ENCODE peak calls at places on chromosomes 16 and 17, in four cellular contexts. One of them, this sample, is unnamed. For H3K4me1, the result is how much of the 10 kb centered on the place peaks cover.

GRCh38 chr16:31489616-31490584 is 7.0 kb downstream of the SLC5A2 start:
- DNase-seq in colonic mucosa: no peak
- DNase-seq in hepatocyte: no peak
- DNase-seq in tibial nerve: no peak
- DNase-seq in this sample: no peak

GRCh38 chr16:89055894-89056555 is 37.6 kb upstream of the ACSF3 start:
- DNase-seq in colonic mucosa: no peak
- DNase-seq in hepatocyte: no peak
- DNase-seq in tibial nerve: no peak
- DNase-seq in this sample: no peak

GRCh38 chr16:69823831-69824563 is 61.9 kb downstream of the WWP2 start:
- DNase-seq in colonic mucosa: no peak
- DNase-seq in hepatocyte: no peak
- DNase-seq in tibial nerve: peak
- DNase-seq in this sample: peak

GRCh38 chr16:9075299-9076071 is 16.0 kb upstream of the HAPSTR1 start:
- DNase-seq in colonic mucosa: no peak
- DNase-seq in hepatocyte: no peak
- DNase-seq in tibial nerve: no peak
- DNase-seq in this sample: no peak

GRCh38 chr17:57440522-57441269 is 184.4 kb downstream of the MSI2 start:
- DNase-seq in colonic mucosa: peak
- DNase-seq in hepatocyte: peak
- DNase-seq in tibial nerve: peak
- DNase-seq in this sample: peak

GRCh38 chr17:19336938-19337711 is 25.4 kb downstream of the B9D1 start:
- DNase-seq in colonic mucosa: no peak
- DNase-seq in hepatocyte: peak
- DNase-seq in tibial nerve: no peak
- DNase-seq in this sample: no peak

GRCh38 chr17:57644311-57644710 is 100.8 kb downstream of the CCDC182 start:
- DNase-seq in colonic mucosa: no peak
- DNase-seq in hepatocyte: no peak
- DNase-seq in tibial nerve: no peak
- DNase-seq in this sample: no peak

GRCh38 chr16:2964416-2965223 is 545 bp downstream of the KREMEN2 start:
- DNase-seq in colonic mucosa: peak
- DNase-seq in hepatocyte: peak
- DNase-seq in tibial nerve: no peak
- DNase-seq in this sample: peak

GRCh38 chr16:17921357-17921978 is 415.1 kb downstream of the NPIPA8 start:
- DNase-seq in colonic mucosa: peak
- DNase-seq in hepatocyte: peak
- DNase-seq in tibial nerve: no peak
- DNase-seq in this sample: peak

GRCh38 chr17:27407916-27408846 is 48.1 kb upstream of the KSR1 start:
- DNase-seq in colonic mucosa: no peak
- DNase-seq in hepatocyte: peak
- DNase-seq in tibial nerve: no peak
- DNase-seq in this sample: no peak

GRCh38 chr16:27725271-27726010 is 175.5 kb downstream of the KATNIP start:
- DNase-seq in colonic mucosa: no peak
- DNase-seq in hepatocyte: no peak
- DNase-seq in tibial nerve: no peak
- DNase-seq in this sample: no peak
- H3K27ac ChIP-seq in colonic mucosa: no peak
- H3K27ac ChIP-seq in hepatocyte: no peak
- H3K27ac ChIP-seq in tibial nerve: peak
- H3K27ac ChIP-seq in this sample: no peak

DNA sequence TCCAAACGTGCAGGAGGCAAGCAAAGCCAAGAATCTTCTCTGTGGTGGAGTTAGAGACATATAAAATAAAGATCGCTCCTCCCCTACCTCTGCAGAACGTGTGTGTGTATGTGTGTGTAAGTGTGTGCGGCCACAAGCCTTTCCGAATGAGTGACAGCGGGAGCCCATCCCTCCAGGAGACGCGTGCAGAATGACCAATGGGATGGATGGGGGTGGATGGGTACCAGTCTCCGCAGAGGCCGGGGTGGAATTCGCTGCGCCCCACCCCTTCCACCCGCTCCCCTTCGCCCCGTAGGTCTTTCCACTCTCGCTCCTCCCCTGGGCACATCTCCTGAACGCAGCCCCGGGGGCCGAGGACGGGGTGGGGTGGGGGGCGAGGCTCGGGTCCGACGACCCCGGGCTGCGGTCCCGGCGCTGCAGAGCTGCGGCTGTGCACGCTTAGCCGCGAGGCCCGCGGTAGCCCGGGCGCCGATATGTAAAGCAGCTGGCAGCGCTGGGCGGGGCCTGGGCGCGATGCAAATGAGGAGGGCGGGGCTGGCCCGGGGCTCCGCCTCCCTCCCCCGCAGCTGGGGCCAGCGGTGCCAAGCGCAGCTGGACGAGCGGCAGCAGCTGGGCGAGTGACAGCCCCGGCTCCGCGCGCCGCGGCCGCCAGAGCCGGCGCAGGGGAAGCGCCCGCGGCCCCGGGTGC is at the start of gene PRKCB:
- DNase-seq in colonic mucosa: peak
- DNase-seq in hepatocyte: peak
- DNase-seq in tibial nerve: peak
- DNase-seq in this sample: peak
- H3K4me3 ChIP-seq in colonic mucosa: peak
- H3K4me3 ChIP-seq in hepatocyte: peak
- H3K4me3 ChIP-seq in tibial nerve: peak
- H3K4me3 ChIP-seq in this sample: peak

GRCh38 chr16:64321066-64321465 is 800.8 kb downstream of the CDH11 start:
- DNase-seq in colonic mucosa: no peak
- DNase-seq in hepatocyte: no peak
- DNase-seq in tibial nerve: no peak
- DNase-seq in this sample: no peak
- H3K4me1 ChIP-seq in colonic mucosa: under half
- H3K4me1 ChIP-seq in hepatocyte: under half
- H3K4me1 ChIP-seq in tibial nerve: under half
- H3K4me1 ChIP-seq in this sample: under half

DNA sequence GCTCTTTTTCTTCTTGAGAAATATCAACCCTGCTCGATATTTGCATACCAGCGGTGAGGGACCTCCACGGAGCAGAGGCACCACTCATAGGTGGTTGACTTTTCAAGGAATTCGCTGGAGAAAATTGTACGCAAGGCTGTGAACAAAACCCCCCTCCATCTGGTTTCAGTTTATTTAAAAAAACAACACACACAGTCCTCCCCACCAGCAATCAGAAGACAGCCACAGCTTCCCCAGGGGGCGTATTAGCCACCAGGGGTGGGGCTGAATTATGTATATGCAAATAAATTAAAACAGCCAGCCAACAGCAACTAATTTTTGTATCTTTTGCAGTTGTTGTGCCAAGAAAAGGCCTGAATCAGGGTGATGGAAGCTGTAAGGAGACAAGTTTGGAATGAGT is 5.9 kb upstream of the HSD11B2 start:
- DNase-seq in colonic mucosa: no peak
- DNase-seq in hepatocyte: no peak
- DNase-seq in tibial nerve: no peak
- DNase-seq in this sample: no peak
- H3K27ac ChIP-seq in colonic mucosa: no peak
- H3K27ac ChIP-seq in hepatocyte: no peak
- H3K27ac ChIP-seq in tibial nerve: no peak
- H3K27ac ChIP-seq in this sample: no peak

GRCh38 chr16:67928147-67928546 is 3.5 kb downstream of the CTRL start:
- DNase-seq in colonic mucosa: no peak
- DNase-seq in hepatocyte: no peak
- DNase-seq in tibial nerve: no peak
- DNase-seq in this sample: no peak

GRCh38 chr16:67927131-67927941 is 4.3 kb downstream of the CTRL start:
- DNase-seq in colonic mucosa: no peak
- DNase-seq in hepatocyte: no peak
- DNase-seq in tibial nerve: peak
- DNase-seq in this sample: no peak

GRCh38 chr16:67924140-67924906 is 7.3 kb downstream of the CTRL start:
- DNase-seq in colonic mucosa: no peak
- DNase-seq in hepatocyte: no peak
- DNase-seq in tibial nerve: no peak
- DNase-seq in this sample: no peak

GRCh38 chr16:67928561-67929364 is 2.9 kb downstream of the CTRL start:
- DNase-seq in colonic mucosa: peak
- DNase-seq in hepatocyte: peak
- DNase-seq in tibial nerve: peak
- DNase-seq in this sample: peak

DNA sequence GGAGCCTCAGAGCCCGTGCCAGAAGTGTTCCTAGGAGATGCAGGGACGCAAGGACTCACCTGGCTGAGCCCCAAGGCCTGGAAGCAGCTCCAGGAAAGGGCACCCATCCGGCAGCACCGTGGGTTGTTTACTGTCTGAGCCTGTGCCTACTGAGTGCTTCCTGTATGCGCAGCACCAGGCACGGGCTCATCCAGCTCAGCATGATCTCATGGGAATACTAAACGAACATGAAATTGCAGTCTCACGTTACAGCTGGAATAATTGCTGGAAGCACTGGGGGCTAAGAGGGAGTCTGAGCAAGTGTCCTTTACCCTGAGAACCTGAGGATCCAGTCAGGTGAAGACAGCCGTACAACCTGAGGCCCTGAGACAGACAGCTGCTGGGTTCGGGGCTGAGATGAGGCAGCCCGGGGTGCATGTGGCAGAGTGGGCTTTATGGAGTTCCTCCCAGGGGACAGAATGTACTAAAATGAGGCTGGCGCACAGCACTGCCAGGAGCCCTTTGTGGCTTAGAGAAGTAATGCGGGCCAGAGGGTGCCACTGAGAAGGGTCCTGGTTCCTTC is 5.4 kb downstream of the CTRL start:
- DNase-seq in colonic mucosa: no peak
- DNase-seq in hepatocyte: no peak
- DNase-seq in tibial nerve: peak
- DNase-seq in this sample: no peak
- H3K4me3 ChIP-seq in colonic mucosa: no peak
- H3K4me3 ChIP-seq in hepatocyte: no peak
- H3K4me3 ChIP-seq in tibial nerve: no peak
- H3K4me3 ChIP-seq in this sample: no peak

DNA sequence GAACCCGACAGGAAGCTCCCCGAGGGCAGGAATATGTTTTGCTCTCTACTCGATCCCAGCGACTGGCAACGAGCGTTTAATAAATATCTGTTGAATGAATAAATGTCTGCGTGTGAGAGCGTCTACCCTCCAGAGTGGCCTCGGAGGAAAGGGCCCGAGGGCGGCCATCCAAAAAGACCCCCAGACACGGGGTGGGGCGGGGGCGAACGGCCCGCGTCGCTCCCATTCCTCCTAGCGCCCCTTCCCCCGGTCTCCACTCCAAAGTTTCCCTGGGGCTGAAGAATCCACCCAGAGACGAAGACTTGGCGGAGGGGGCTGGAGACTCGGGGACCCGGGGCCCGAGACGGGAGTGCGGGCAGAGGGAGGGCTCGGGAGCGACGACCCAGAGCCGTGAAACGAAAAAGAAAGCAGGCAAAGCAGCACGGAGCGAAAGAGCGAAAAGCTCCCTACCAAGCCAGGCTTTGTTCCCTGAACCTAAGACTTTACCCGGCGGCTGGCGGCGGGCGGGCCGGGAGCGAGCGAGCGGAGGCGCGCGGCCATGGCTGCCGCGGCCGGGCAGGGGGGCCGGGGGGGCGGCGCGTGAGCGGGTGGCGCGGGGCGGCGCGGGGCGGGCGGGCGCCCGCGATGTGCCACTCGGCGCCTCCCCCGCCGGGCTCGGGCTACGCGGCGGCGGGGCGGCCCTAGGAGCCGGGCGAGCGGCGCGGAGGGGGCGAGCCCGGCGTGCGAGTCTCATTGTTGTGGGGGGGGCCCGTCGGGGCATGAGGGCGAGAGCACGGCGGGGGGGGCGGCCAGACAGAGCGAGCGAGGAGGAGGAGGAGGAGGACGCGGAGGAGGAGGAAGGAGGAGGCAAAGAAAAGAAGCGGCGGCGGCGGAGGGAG is at the start of gene MLLT6:
- DNase-seq in colonic mucosa: peak
- DNase-seq in hepatocyte: peak
- DNase-seq in tibial nerve: peak
- DNase-seq in this sample: peak
- H3K4me1 ChIP-seq in colonic mucosa: under half
- H3K4me1 ChIP-seq in hepatocyte: under half
- H3K4me1 ChIP-seq in tibial nerve: under half
- H3K4me1 ChIP-seq in this sample: under half